ENCODE peak calls at places on chromosomes 11 and 22, in five cellular contexts. D, N, W, O and J are unnamed samples.

GRCh38 chr11:72786305-72787261 is 7.3 kb downstream of the STARD10 start:
- DNase-seq in D (no peak), W (no peak), N (no peak), O (no peak), J (no peak)

GRCh38 chr11:128039140-128040021 is 548.0 kb downstream of the ETS1 start:
- DNase-seq in W (no peak), O (peak), D (peak), N (no peak), J (no peak)

GRCh38 chr22:38072322-38073149 is 11.4 kb downstream of the SLC16A8 start:
- DNase-seq in O (no peak), W (no peak), N (no peak), D (no peak), J (no peak)

GRCh38 chr11:117117681-117118080 is 19.5 kb upstream of the SIK3 start:
- DNase-seq in D (no peak), O (no peak), N (no peak), W (no peak), J (no peak)

GRCh38 chr22:45709866-45710265 is 38.2 kb downstream of the ATXN10 start:
- DNase-seq in O (peak), W (no peak), N (no peak), D (peak), J (no peak)

GRCh38 chr11:6604081-6604626 is 580 bp downstream of the ILK start:
- DNase-seq in W (no peak), D (peak), O (peak), N (peak), J (peak)

GRCh38 chr22:45673482-45674175 is 2.0 kb downstream of the ATXN10 start:
- DNase-seq in N (no peak), O (no peak), W (no peak), D (no peak), J (no peak)

GRCh38 chr11:19660076-19660475 is 52.6 kb upstream of the NAV2 start:
- DNase-seq in W (no peak), D (peak), O (peak), N (no peak), J (no peak)

GRCh38 chr11:111414936-111415335 is 35.9 kb upstream of the POU2AF1 start:
- DNase-seq in W (no peak), D (no peak), N (no peak), O (no peak), J (no peak)

GRCh38 chr11:10331548-10332289 is 26.8 kb downstream of the ADM start:
- DNase-seq in W (no peak), D (no peak), N (no peak), O (no peak), J (no peak)

GRCh38 chr22:17924735-17925727 is 99.3 kb downstream of the MICAL3 start:
- DNase-seq in N (no peak), W (no peak), D (no peak), O (no peak), J (no peak)

GRCh38 chr22:27137809-27138400 is 480.5 kb downstream of the MIAT start:
- DNase-seq in D (no peak), W (no peak), N (no peak), O (no peak), J (no peak)

GRCh38 chr11:121482231-121483129 is 29.7 kb upstream of the SORL1-AS1 start:
- DNase-seq in N (no peak), D (no peak), O (no peak), W (no peak), J (no peak)

GRCh38 chr22:44085743-44086741 is 61.9 kb downstream of the PARVB start:
- DNase-seq in O (peak), D (peak), W (peak), N (peak), J (no peak)

GRCh38 chr11:7490054-7490453 is 4.7 kb downstream of the OLFML1 start:
- DNase-seq in W (no peak), O (peak), N (no peak), D (peak), J (no peak)

GRCh38 chr11:113331988-113332387 is 17.6 kb downstream of the TTC12 start:
- DNase-seq in N (no peak), W (no peak), O (no peak), D (no peak), J (no peak)

GRCh38 chr11:83464181-83464580 is 178.0 kb upstream of the CCDC90B start:
- DNase-seq in W (no peak), D (no peak), N (no peak), O (no peak), J (no peak)

GRCh38 chr11:26782220-26782619 is 60.4 kb upstream of the SLC5A12 start:
- DNase-seq in D (no peak), W (no peak), O (no peak), N (no peak), J (no peak)
- H3K23ac ChIP-seq in D (no peak), W (no peak), O (no peak), N (no peak), J (no peak)

DNA sequence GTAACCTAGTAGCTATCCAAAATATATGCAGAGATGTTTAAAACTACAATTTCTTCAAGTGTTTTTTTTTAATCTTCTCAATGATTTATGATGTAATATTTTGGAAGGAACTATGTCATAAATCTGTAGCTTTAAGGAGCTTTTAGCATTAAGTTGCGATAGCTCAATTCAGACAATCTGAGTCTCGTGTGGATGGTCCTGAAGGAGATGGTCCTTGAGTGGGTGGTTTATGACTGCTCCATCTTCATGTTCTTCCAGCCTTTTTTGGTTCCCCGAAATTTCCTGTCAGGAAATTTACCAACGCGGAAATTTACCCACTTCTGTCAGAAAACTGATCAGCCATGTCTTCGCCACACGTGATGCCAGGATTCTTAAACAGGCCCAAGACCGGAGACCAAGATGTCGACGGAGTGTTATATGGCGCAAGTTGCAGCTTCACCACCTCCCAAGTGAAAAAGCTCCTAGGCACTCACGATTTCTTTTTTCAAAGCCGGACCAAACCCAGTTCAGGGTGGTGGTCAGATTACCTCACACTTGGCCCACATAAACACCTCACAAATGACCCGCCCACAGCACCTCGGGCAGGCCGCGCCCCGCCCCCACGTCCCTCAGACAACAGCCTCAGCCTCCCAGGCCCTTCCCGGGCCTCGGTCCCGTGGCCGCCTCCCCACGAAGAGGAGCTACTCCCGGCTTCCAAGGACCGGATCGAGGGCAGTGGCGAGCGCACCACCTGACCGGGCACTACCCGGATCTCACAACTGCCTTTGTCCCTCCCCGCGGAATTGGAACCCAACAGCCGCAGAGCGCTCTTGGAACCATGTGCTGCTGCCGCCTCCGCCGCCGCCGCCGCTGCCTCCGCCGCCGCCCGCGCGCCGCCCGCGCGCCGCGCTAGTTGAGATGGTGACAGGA is at the start of gene MORC2:
- DNase-seq in O (no peak), N (peak), W (no peak), D (peak), J (peak)
- H3K23ac ChIP-seq in O (peak), N (no peak), W (no peak), D (peak), J (peak)

DNA sequence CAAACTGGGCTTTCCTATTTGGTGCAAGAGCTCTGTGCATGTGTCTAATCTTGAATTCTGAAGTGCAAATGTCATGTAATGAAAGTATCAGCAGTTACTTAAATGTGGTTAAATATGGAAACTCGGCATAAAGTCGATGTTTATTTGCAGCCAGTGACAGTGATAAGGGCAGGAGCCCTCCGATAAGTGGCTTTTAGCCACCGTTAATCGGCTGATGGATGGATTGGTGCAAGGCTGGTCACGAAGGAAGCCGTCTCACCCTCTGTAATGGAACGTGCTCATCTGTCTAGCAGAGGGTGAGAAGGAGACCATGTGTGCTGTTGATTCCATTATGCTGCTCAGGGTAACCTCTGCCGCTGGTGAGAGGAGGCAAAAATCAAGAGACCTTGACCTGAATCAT is 121.8 kb upstream of the PAX6 start:
- DNase-seq in W (no peak), O (no peak), N (no peak), D (no peak), J (no peak)
- H3K23ac ChIP-seq in W (no peak), O (no peak), N (no peak), D (no peak), J (no peak)

DNA sequence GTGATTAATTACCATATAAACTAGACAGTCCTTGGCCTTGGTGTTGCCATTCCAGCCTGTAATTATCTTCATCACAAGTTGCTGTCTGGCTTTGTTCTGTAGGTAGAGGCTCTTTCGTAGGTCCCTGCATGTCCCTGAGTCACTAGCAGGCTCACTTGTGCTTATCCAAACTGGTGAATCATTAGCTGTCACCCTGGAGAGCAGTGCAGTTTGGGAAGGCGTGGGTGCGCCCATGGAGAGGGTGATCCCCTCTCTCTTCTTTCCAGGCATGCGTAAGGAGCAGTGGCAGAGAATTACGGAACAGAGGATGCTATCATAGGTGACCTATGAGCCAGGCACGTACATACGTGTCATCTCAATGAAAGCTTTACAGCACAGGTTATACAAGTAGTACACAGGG is 11.0 kb upstream of the EHF start:
- DNase-seq in O (no peak), N (no peak), W (no peak), D (no peak), J (no peak)
- H3K23ac ChIP-seq in O (no peak), N (no peak), W (no peak), D (no peak), J (no peak)

GRCh38 chr22:36365020-36365411 is 22.8 kb downstream of the MYH9 start:
- DNase-seq in D (peak), N (no peak), O (peak), W (no peak), J (no peak)

GRCh38 chr22:36366291-36366708 is 21.5 kb downstream of the MYH9 start:
- DNase-seq in O (peak), N (no peak), D (peak), W (no peak), J (no peak)

GRCh38 chr22:36367479-36367878 is 20.3 kb downstream of the MYH9 start:
- DNase-seq in W (no peak), D (no peak), O (no peak), N (no peak), J (no peak)

GRCh38 chr22:36368359-36368983 is 19.3 kb downstream of the MYH9 start:
- DNase-seq in D (peak), N (peak), W (peak), O (peak), J (peak)

DNA sequence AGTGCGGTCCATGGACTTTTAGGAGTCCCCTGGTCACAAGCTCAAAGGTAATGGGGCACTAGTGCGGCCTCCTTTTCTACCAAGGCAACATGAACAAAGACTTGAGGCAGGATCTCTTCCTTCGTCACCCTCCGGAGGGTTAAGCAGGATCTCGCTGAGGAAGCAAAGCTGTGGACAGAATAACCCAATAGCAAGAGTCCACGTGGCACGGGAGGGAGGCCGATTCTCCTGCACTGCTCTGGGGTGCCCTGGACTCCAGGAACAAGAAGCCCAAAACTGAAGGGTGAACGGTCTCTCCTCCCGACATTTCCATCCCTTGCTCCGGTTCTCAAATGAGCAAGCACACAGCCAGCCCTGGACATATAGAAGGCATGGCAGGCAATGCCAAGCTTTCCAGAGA is 20.7 kb downstream of the MYH9 start:
- DNase-seq in N (no peak), W (no peak), O (no peak), D (no peak), J (no peak)
- H3K23ac ChIP-seq in N (no peak), W (no peak), O (no peak), D (peak), J (no peak)

GRCh38 chr11:123202155-123202714 is 7.2 kb upstream of the CLMP start:
- DNase-seq in O (peak), W (no peak), D (peak), N (no peak), J (peak)
- H3K23ac ChIP-seq in O (no peak), W (no peak), D (peak), N (no peak), J (no peak)

GRCh38 chr11:95067042-95067827 is 516 bp downstream of the SRSF8 start:
- DNase-seq in N (peak), O (peak), D (peak), W (no peak), J (peak)

GRCh38 chr11:95066721-95067041 is at the start of gene SRSF8:
- DNase-seq in W (no peak), D (no peak), N (no peak), O (no peak), J (no peak)

GRCh38 chr11:95068549-95068948 is 1.8 kb downstream of the SRSF8 start:
- DNase-seq in N (peak), W (no peak), O (peak), D (peak), J (peak)

GRCh38 chr11:95067828-95068244 is 1.1 kb downstream of the SRSF8 start:
- DNase-seq in D (no peak), N (no peak), W (no peak), O (no peak), J (no peak)

GRCh38 chr11:95065336-95065735 is 1.4 kb upstream of the SRSF8 start:
- DNase-seq in O (no peak), N (no peak), D (no peak), W (no peak), J (no peak)
- H3K23ac ChIP-seq in O (no peak), N (no peak), D (no peak), W (no peak), J (no peak)